ENCODE peak calls at places on chromosome 10, in four cellular contexts. E is hepatocyte, P is left ventricle myocardium inferior, M is heart left ventricle. F is an unnamed sample.

GRCh38 chr10:119025336-119025735 is 4.2 kb upstream of the NANOS1 start:
- DNase-seq in P (peak; percentile 92), E (peak; percentile 69), M (peak; percentile 87), F (peak; percentile 81)

GRCh38 chr10:61751599-61751998 is 88.9 kb downstream of the CABCOCO1 start:
- DNase-seq in P (no peak), M (no peak), E (no peak), F (no peak)

GRCh38 chr10:22437620-22438588 is 92.6 kb downstream of the SPAG6 start:
- DNase-seq in P (no peak), E (peak; percentile 54), M (no peak), F (peak; percentile 58)

GRCh38 chr10:119113805-119114732 is 10.2 kb downstream of the DENND10 start:
- DNase-seq in M (no peak), E (peak; percentile 82), P (no peak), F (peak; percentile 68)

GRCh38 chr10:52050429-52051047 is 263.5 kb upstream of the DKK1 start:
- DNase-seq in P (no peak), M (no peak), E (no peak), F (no peak)

GRCh38 chr10:132972149-132972985 is 30.0 kb upstream of the CFAP46 start:
- DNase-seq in M (no peak), E (no peak), P (peak; percentile 6), F (no peak)

GRCh38 chr10:48456808-48457761 is 147.8 kb downstream of the ARHGAP22 start:
- DNase-seq in E (no peak), P (no peak), M (peak; percentile 13), F (no peak)

GRCh38 chr10:80324086-80324485 is 32.5 kb downstream of the DYDC1 start:
- DNase-seq in E (no peak), P (no peak), M (no peak), F (peak; percentile 14)

GRCh38 chr10:130498042-130498441 is 361.9 kb downstream of the GLRX3 start:
- DNase-seq in M (no peak), P (no peak), E (no peak), F (no peak)

GRCh38 chr10:38054361-38054797 is 39.8 kb upstream of the ZNF37A start:
- DNase-seq in P (no peak), E (peak; percentile 5), M (no peak), F (peak; percentile 36)

GRCh38 chr10:59830601-59831259 is 75.6 kb downstream of the CCDC6 start:
- DNase-seq in E (peak; percentile 67), P (peak; percentile 26), M (peak; percentile 31), F (peak; percentile 59)

GRCh38 chr10:110918269-110918632 is 729 bp downstream of the BBIP1 start:
- DNase-seq in E (peak; percentile 98), M (peak; percentile 96), P (peak; percentile 97), F (peak; percentile 98)

GRCh38 chr10:33487014-33487776 is 152.7 kb upstream of the NRP1 start:
- DNase-seq in M (no peak), P (no peak), E (no peak), F (peak; percentile 22)

GRCh38 chr10:58516118-58516517 is 3.4 kb downstream of the BICC1 start:
- DNase-seq in P (no peak), E (no peak), M (no peak), F (peak; percentile 42)

GRCh38 chr10:49508249-49508648 is 30.7 kb downstream of the ERCC6 start:
- DNase-seq in M (no peak), P (no peak), E (no peak), F (no peak)

GRCh38 chr10:123808873-123809272 is 82.7 kb downstream of the CPXM2 start:
- DNase-seq in E (no peak), M (no peak), P (no peak), F (peak; percentile 19)

GRCh38 chr10:50594012-50594411 is 29.7 kb downstream of the SGMS1 start:
- DNase-seq in M (no peak), P (no peak), E (peak; percentile 37), F (peak; percentile 88)

GRCh38 chr10:49135575-49136313 is 1.9 kb upstream of the FAM170B start:
- DNase-seq in M (no peak), E (no peak), P (no peak), F (peak; percentile 56)

GRCh38 chr10:44199991-44200655 is 184.8 kb downstream of the CXCL12 start:
- DNase-seq in P (no peak), E (no peak), M (no peak), F (no peak)

GRCh38 chr10:104089621-104090020 is 3.9 kb upstream of the COL17A1 start:
- DNase-seq in P (no peak), E (no peak), M (no peak), F (no peak)

GRCh38 chr10:87723500-87723899 is 63.8 kb downstream of the PAPSS2 start:
- DNase-seq in M (no peak), E (no peak), P (no peak), F (no peak)

GRCh38 chr10:72088879-72089585 is 681 bp upstream of the SPOCK2 start:
- DNase-seq in P (peak; percentile 62), M (no peak), E (no peak), F (peak; percentile 8)

GRCh38 chr10:117424789-117425649 is 49.8 kb upstream of the PDZD8 start:
- DNase-seq in P (no peak), M (no peak), E (no peak), F (no peak)

GRCh38 chr10:52314007-52314821 is at the start of gene DKK1:
- DNase-seq in M (peak; percentile 33), P (peak; percentile 41), E (peak; percentile 86), F (peak; percentile 82)

GRCh38 chr10:123858039-123858740 is 33.4 kb downstream of the CPXM2 start:
- DNase-seq in E (peak; percentile 73), P (no peak), M (no peak), F (no peak)

GRCh38 chr10:44978570-44979280 is at the start of gene DEPP1:
- DNase-seq in P (peak; percentile 92), M (peak; percentile 92), E (peak; percentile 98), F (peak; percentile 92)

GRCh38 chr10:12868229-12868628 is 133.3 kb downstream of the CCDC3 start:
- DNase-seq in E (no peak), P (no peak), M (no peak), F (no peak)

GRCh38 chr10:3495281-3495680 is 289.7 kb downstream of the KLF6 start:
- DNase-seq in M (no peak), E (no peak), P (no peak), F (no peak)

GRCh38 chr10:87721781-87722180 is 62.1 kb downstream of the PAPSS2 start:
- DNase-seq in P (no peak), E (no peak), M (no peak), F (no peak)

GRCh38 chr10:121813211-121813812 is 114.5 kb downstream of the ATE1 start:
- DNase-seq in E (peak; percentile 13), M (no peak), P (no peak), F (peak; percentile 52)

GRCh38 chr10:88913157-88913556 is 33.1 kb downstream of the STAMBPL1 start:
- DNase-seq in E (peak; percentile 13), P (no peak), M (no peak), F (no peak)

GRCh38 chr10:71523756-71524155 is 127.0 kb downstream of the CDH23 start:
- DNase-seq in M (no peak), E (no peak), P (no peak), F (no peak)

GRCh38 chr10:128808921-128809440 is 658.1 kb upstream of the MGMT start:
- DNase-seq in E (no peak), P (no peak), M (no peak), F (no peak)
- TF ChIP-seq CTCF in E (no peak), P (no peak), M (no peak), F (no peak)

GRCh38 chr10:131757285-131758058 is 143.3 kb upstream of the PPP2R2D start:
- DNase-seq in P (no peak), M (no peak), E (no peak), F (no peak)
- H3K4me3 ChIP-seq in P (no peak overlapping the region), M (no peak overlapping the region), E (no peak overlapping the region), F (no peak overlapping the region)

GRCh38 chr10:68982389-68982788 is 6.2 kb upstream of the KIFBP start:
- DNase-seq in E (no peak), P (no peak), M (no peak), F (no peak)

DNA sequence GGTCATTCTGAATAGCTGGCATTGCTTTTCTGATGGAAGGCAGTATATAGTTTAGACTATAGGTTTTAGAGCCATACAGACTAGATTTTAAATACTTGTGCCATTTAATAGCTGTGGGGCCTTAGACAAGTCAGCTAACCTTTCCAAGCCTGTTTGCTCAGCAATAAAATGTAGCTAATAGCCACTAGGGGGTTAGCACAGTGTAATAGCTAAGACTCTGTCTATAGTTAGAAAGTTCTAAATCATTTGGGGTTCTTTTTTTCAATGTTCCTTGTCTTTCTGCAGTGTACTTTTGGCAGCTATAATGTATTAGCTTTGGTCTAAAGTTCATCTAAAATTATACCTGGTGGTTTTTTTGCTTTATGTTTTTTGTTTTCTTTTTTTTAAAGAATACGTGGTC is 7.5 kb upstream of the KIFBP start:
- DNase-seq in E (peak; percentile 34), M (no peak), P (no peak), F (no peak)
- TF ChIP-seq CTCF in E (peak; percentile 27), M (no peak), P (peak; percentile 15), F (peak; percentile 25)

DNA sequence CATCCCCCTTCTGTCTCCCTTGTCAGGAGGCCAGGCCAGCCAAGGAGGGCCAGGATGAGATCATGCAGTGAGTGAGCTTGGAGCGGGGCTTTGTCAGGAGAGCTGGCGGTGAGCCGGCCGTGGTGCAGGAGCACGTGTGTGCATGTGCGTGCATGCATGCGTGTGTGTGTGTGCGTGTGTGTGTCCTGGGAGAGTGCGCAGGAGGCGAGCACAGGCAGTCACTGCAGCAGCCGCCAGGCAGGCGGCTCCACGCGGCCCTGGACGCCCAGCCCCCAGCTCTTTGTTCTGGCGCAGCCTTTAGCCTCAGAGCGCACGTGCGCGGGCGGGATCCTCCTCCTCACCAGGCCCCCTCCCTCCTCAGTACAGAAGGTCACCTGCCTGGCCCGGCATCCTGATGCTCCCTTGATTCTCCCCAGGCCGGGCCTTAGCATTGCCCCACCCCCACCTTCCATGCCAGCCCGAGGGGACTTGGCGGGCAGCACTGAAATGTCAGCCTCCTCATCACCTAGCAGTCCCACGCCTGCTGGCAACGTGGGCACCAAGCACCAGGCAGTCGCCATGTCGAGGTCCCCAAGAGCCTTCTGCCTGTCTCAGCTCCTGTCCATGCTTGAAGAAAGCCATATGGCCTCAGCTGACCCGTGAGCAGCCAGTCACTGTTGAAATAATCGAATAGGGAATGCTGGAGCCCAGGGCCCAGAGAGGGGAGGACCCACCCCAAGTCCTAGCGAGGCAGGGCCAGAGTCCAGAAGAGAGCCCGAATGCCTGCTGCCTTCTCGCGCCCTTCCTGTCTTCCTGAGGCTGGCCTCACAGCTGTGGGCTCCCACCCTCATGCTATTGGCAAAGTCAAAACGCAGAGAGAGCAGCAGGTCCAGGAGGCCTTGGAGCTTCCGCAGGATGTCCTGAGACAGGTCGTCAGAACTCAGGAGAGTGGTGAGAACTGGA is 125.9 kb upstream of the PPIF start:
- DNase-seq in E (peak; percentile 82), P (peak; percentile 83), M (peak; percentile 81), F (peak; percentile 76)
- H3K4me3 ChIP-seq in E (no peak overlapping the region), P (peak overlapping the region; percentile 7), M (no peak overlapping the region), F (no peak overlapping the region)

DNA sequence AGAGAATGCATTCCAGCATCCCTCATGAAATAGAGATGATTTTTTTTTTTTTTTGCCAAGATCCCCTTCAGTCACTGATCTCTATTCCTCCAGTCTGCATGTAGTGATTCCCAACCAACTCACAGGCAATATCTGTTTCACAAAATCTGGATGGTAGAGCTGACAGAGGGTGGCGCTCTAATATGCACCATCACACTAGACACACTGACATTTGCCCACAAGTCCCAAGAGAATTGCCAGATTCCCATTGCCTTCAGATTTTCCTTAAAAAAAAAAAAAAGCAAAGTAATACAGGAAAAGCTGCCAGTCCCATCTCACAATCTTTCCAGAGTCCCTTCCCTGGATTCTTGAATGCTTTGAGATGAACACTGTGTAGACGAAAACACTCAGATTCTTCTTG is 301.0 kb downstream of the SORCS1 start:
- DNase-seq in E (no peak), M (no peak), P (no peak), F (no peak)
- TF ChIP-seq CTCF in E (peak; percentile 6), M (no peak), P (no peak), F (no peak)

F was measured in astrocyte of the spinal cord.